ENCODE peak calls at places on chromosome 14, in four cellular contexts. K is stomach; A is CD8-positive, alpha-beta memory T cell; Q is IMR-90. Y is an unnamed sample.

GRCh38 chr14:104332634-104333270 is 194.4 kb downstream of the KIF26A start:
- DNase-seq in K (peak; percentile 23), A (no peak), Q (no peak), Y (no peak)

GRCh38 chr14:61588419-61588901 is 106.9 kb upstream of the HIF1A start:
- DNase-seq in K (peak; percentile 47), A (no peak), Q (peak; percentile 80), Y (no peak)

GRCh38 chr14:69135133-69135532 is 17.8 kb downstream of the DCAF5 start:
- DNase-seq in K (no peak), A (no peak), Q (no peak), Y (no peak)

GRCh38 chr14:32629146-32629545 is 300.0 kb downstream of the AKAP6 start:
- DNase-seq in K (no peak), Q (no peak), A (no peak), Y (no peak)

GRCh38 chr14:70754989-70755388 is 54.3 kb downstream of the MAP3K9 start:
- DNase-seq in K (peak; percentile 57), A (no peak), Q (no peak), Y (no peak)

GRCh38 chr14:81147140-81147897 is 73.4 kb downstream of the GTF2A1 start:
- DNase-seq in Q (no peak), K (no peak), A (no peak), Y (no peak)

GRCh38 chr14:102554835-102555819 is 37.3 kb upstream of the RCOR1 start:
- DNase-seq in K (peak; percentile 53), A (peak; percentile 38), Q (no peak), Y (peak; percentile 34)

GRCh38 chr14:36518031-36518585 is 1.9 kb downstream of the NKX2-1 start:
- DNase-seq in Q (no peak), K (no peak), A (no peak), Y (no peak)

GRCh38 chr14:99612737-99613330 is 8.8 kb upstream of the CCDC85C start:
- DNase-seq in A (no peak), K (no peak), Q (peak; percentile 70), Y (no peak)

GRCh38 chr14:58280954-58281787 is 17.2 kb upstream of the ARID4A start:
- DNase-seq in K (no peak), A (no peak), Q (peak; percentile 92), Y (no peak)

GRCh38 chr14:53902307-53902706 is 54.3 kb downstream of the BMP4 start:
- DNase-seq in Q (peak; percentile 41), A (no peak), K (no peak), Y (no peak)

GRCh38 chr14:92797935-92798653 is 4.0 kb downstream of the GOLGA5 start:
- DNase-seq in A (no peak), K (no peak), Q (no peak), Y (no peak)
- H3K4me1 ChIP-seq in A (peaks cover 48% of the 10 kb centered on the region), K (peaks cover 81% of the 10 kb centered on the region), Q (peaks cover 4% of the 10 kb centered on the region), Y (peaks cover 4% of the 10 kb centered on the region)

GRCh38 chr14:65286443-65286842 is 126.1 kb upstream of the FUT8 start:
- DNase-seq in A (no peak), K (peak; percentile 24), Q (no peak), Y (peak; percentile 43)

GRCh38 chr14:65282909-65283253 is 129.6 kb upstream of the FUT8 start:
- DNase-seq in K (no peak), A (no peak), Q (no peak), Y (peak; percentile 54)

GRCh38 chr14:65290830-65291229 is 121.7 kb upstream of the FUT8 start:
- DNase-seq in A (no peak), Q (peak; percentile 85), K (no peak), Y (no peak)

GRCh38 chr14:65291561-65291960 is 121.0 kb upstream of the FUT8 start:
- DNase-seq in K (no peak), A (no peak), Q (no peak), Y (no peak)

DNA sequence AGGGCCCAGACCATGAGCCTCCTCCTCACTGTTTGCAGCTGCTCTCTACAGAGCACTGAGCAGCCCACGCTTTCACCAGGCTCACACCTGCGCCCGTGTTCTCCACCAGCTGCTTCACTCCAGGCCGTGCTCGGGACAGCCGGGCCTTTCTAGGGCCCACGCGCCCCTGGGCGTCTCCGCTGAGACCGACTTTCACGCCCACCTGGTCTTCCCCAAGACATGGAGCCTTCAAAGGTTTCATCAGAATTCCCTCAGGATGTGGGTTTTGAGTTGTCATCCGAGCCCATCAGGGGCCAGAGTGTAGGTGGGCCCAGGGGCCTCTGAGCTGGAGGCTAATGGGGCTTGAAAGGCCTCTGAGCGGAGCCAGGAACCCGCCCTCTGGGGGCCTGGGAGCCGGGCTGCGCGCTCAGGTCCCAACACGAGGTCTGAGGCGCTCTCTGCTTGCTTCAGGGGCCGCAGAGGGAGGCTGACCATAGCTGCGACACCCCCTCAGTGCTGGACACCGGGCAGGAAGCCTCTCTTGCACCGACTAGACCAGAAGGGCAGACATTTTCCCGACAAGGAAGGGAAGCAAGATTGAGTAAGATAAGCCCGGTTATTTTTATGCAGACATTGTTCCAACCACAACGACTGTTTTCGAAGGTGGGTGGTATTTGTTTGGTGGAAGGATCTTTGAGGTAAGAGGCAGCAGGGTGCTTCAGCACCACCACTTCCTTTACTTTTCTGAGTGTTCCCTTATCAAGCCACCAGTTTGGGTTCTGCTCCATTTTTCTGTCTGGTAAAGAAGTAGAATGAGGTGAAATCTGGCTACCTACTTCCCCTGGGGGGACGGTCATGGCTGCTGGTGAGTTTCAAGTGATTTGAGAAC is 125.0 kb upstream of the FUT8 start:
- DNase-seq in K (no peak), Q (no peak), A (peak; percentile 6), Y (no peak)
- H3K4me1 ChIP-seq in K (peaks cover 52% of the 10 kb centered on the region), Q (peaks cover 3% of the 10 kb centered on the region), A (peaks cover 67% of the 10 kb centered on the region), Y (peaks cover 7% of the 10 kb centered on the region)

DNA sequence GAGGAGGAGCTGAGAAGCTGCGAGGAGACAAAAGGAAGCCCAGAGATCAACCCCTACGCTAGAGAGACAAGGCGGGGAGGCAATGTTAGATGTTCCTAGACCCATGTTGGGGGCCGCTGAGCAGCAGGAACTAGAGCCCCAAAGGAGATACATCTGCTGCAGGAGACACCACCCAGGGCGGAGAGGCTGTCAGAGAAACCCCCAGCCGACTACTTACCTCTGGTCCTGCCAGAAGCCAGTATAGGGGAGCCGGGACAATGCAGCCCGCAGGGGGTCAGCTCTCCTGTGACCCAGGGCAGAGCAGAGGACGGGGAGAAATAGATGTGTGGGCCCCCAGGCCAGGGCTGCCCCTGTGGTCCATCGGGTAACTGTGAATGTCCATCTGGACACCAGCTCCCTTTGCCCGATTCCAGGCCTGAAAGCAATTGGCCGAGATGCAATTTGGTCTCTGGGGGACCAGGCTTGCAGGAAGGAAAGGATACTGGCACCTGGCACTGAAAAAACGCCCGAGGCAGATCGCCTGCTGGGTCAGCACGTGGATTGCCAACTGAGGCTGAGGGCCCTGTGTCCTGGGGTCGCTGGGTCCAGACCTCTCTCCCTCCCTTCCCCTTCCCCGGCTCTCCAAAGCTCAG is 34.9 kb downstream of the SYNE3 start:
- DNase-seq in K (no peak), Q (no peak), A (no peak), Y (no peak)
- H3K4me1 ChIP-seq in K (peaks cover 61% of the 10 kb centered on the region), Q (peaks cover 29% of the 10 kb centered on the region), A (peaks cover 20% of the 10 kb centered on the region), Y (peaks cover 19% of the 10 kb centered on the region)

GRCh38 chr14:89382487-89383170 is 34.4 kb downstream of the FOXN3 start:
- DNase-seq in A (no peak), Q (no peak), K (no peak), Y (no peak)

GRCh38 chr14:89386214-89386886 is 30.7 kb downstream of the FOXN3 start:
- DNase-seq in K (no peak), A (no peak), Q (peak; percentile 22), Y (no peak)

GRCh38 chr14:89384023-89384422 is 33.0 kb downstream of the FOXN3 start:
- DNase-seq in A (no peak), Q (no peak), K (no peak), Y (no peak)

GRCh38 chr14:89383171-89383845 is 33.7 kb downstream of the FOXN3 start:
- DNase-seq in Q (no peak), K (no peak), A (no peak), Y (no peak)

GRCh38 chr14:89384636-89385035 is 32.4 kb downstream of the FOXN3 start:
- DNase-seq in Q (no peak), K (no peak), A (no peak), Y (no peak)
- H3K4me1 ChIP-seq in Q (peaks cover 2% of the 10 kb centered on the region), K (peaks cover 43% of the 10 kb centered on the region), A (peaks cover 9% of the 10 kb centered on the region), Y (no peaks in the 10 kb centered on the region)

DNA sequence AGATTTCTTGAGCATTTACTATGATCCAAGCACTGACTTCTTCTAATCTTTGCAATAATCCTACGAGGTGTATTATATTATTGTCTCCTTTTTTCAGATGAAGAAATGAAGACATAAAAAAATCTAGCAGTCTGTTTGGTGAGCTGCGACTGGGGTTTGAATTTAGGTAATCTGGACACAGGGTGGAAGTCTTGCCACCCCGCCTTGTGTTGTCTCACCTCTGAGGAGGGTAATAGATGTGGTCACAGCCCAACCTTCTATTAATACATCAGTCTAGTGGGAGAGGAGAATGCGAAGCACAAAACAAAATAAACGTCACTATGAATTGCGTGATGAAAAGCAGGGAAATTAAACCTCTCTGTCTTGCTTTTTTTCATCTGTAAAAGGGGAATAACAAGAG is 993.9 kb downstream of the VRK1 start:
- DNase-seq in K (no peak), A (no peak), Q (no peak), Y (no peak)
- H3K4me1 ChIP-seq in K (no peaks in the 10 kb centered on the region), A (no peaks in the 10 kb centered on the region), Q (no peaks in the 10 kb centered on the region), Y (no peaks in the 10 kb centered on the region)

GRCh38 chr14:72546359-72547035 is 347.4 kb downstream of the DPF3 start:
- DNase-seq in Q (no peak), K (no peak), A (no peak), Y (no peak)

GRCh38 chr14:72549026-72549425 is 344.9 kb downstream of the DPF3 start:
- DNase-seq in Q (peak; percentile 22), A (no peak), K (no peak), Y (no peak)

GRCh38 chr14:72549848-72550247 is 344.1 kb downstream of the DPF3 start:
- DNase-seq in A (no peak), K (no peak), Q (no peak), Y (no peak)

GRCh38 chr14:72545411-72546311 is 348.2 kb downstream of the DPF3 start:
- DNase-seq in A (no peak), K (no peak), Q (no peak), Y (no peak)

DNA sequence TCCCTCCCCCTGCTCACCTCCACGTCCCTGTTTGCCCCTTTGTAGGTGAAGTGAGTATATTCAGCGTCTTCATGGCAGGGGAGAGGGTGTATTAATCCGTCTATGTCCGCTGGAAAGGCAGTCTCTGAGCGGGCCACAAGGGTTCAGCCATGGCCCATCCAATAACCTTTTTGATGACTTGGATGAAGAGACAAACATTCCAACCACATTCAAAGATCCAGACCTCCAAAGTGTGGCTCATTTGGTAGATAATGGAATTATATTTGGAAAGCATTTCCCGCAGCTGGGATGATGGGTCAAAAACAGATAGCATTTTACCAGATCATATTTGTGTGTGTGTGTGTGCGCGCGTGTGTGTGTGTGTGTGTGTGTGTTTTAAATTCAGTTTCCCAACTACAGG is 345.9 kb downstream of the DPF3 start:
- DNase-seq in Q (no peak), K (no peak), A (no peak), Y (no peak)
- H3K4me1 ChIP-seq in Q (peaks cover 8% of the 10 kb centered on the region), K (no peaks in the 10 kb centered on the region), A (no peaks in the 10 kb centered on the region), Y (no peaks in the 10 kb centered on the region)

DNA sequence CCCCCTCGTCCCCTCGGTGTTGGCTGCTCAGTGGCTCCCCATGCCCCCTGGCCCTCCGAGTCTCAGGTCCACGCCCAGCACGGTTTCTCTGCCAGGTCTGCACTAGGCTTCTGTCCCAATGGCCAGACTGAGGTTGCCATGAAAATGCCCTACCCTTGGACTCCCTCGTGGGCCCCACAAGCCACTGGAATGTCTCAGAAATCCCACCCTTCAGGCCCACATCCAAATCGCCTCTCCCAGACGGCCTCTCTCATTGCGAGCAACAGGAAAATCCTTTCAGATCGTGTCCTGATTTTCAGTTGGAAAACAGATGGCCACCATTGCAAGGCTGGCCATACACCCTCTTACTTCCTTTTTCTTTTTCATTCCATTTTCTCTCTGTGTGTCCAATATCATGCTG is 77.4 kb downstream of the IRF2BPL start:
- DNase-seq in A (no peak), K (no peak), Q (no peak), Y (no peak)
- H3K4me1 ChIP-seq in A (peaks cover 43% of the 10 kb centered on the region), K (peaks cover 82% of the 10 kb centered on the region), Q (peaks cover 38% of the 10 kb centered on the region), Y (peaks cover 30% of the 10 kb centered on the region)

Y was measured in MM.1S.